ENCODE peak calls at places on chromosome 17, in five cellular contexts. H is H9, R is H1, Z is neuronal stem cell, S is trophoblast cell. C is an unnamed sample.

GRCh38 chr17:42436401-42436800 is 13.3 kb upstream of the CAVIN1 start:
- DNase-seq in H (no peak), R (no peak), Z (no peak), S (peak; percentile 22), C (peak; percentile 97)

GRCh38 chr17:9981344-9981915 is 76.4 kb upstream of the RCVRN start:
- DNase-seq in H (no peak), R (no peak), Z (no peak), S (no peak), C (no peak)

GRCh38 chr17:41678907-41679739 is 9.6 kb upstream of the EIF1 start:
- DNase-seq in H (no peak), R (no peak), Z (no peak), S (peak; percentile 44), C (peak; percentile 82)

GRCh38 chr17:43669971-43670644 is 8.4 kb upstream of the MEOX1 start:
- DNase-seq in H (peak; percentile 67), R (no peak), Z (no peak), S (no peak), C (no peak)

GRCh38 chr17:7440823-7441174 is 1.5 kb downstream of the FGF11 start:
- DNase-seq in H (peak; percentile 79), R (no peak), Z (no peak), S (no peak), C (peak; percentile 41)

GRCh38 chr17:8572767-8573166 is 57.8 kb downstream of the MYH10 start:
- DNase-seq in H (no peak), R (no peak), Z (no peak), S (peak; percentile 26), C (peak; percentile 13)

GRCh38 chr17:63841350-63842172 is 924 bp downstream of the SMARCD2 start:
- DNase-seq in H (no peak), R (no peak), Z (peak; percentile 31), S (peak; percentile 59), C (peak; percentile 71)

GRCh38 chr17:50060951-50061712 is 5.2 kb downstream of the ITGA3 start:
- DNase-seq in H (no peak), R (no peak), Z (no peak), S (no peak), C (peak; percentile 61)

GRCh38 chr17:18248300-18248731 is 10.2 kb downstream of the FLII start:
- DNase-seq in H (peak; percentile 86), R (no peak), Z (no peak), S (peak; percentile 83), C (peak; percentile 76)

GRCh38 chr17:8846768-8847211 is 20.7 kb downstream of the PIK3R6 start:
- DNase-seq in H (peak; percentile 75), R (no peak), Z (peak; percentile 27), S (peak; percentile 32), C (peak; percentile 20)

GRCh38 chr17:79826210-79826680 is 13.0 kb downstream of the CBX4 start:
- DNase-seq in H (no peak), R (no peak), Z (no peak), S (no peak), C (no peak)

GRCh38 chr17:13597723-13598347 is 3.9 kb downstream of the HS3ST3A1 start:
- DNase-seq in H (no peak), R (no peak), Z (no peak), S (peak; percentile 65), C (peak; percentile 65)

GRCh38 chr17:14372905-14373559 is 72.2 kb downstream of the HS3ST3B1 start:
- DNase-seq in H (no peak), R (no peak), Z (peak; percentile 30), S (no peak), C (peak; percentile 12)

GRCh38 chr17:59699218-59699617 is 8.0 kb downstream of the PTRH2 start:
- DNase-seq in H (no peak), R (no peak), Z (no peak), S (no peak), C (no peak)

GRCh38 chr17:76371656-76372628 is 12.5 kb upstream of the SPHK1 start:
- DNase-seq in H (no peak), R (no peak), Z (no peak), S (peak; percentile 89), C (peak; percentile 70)

GRCh38 chr17:83136156-83136555 is 56.7 kb downstream of the METRNL start:
- DNase-seq in H (peak; percentile 57), R (no peak), Z (no peak), S (no peak), C (no peak)

GRCh38 chr17:42979511-42980273 is at the start of gene PTGES3L:
- DNase-seq in H (peak; percentile 84), R (no peak), Z (no peak), S (peak; percentile 77), C (peak; percentile 81)

GRCh38 chr17:17053446-17054379 is 11.5 kb downstream of the MPRIP start:
- DNase-seq in H (peak; percentile 25), R (no peak), Z (no peak), S (no peak), C (no peak)

GRCh38 chr17:41500131-41500911 is 5.1 kb downstream of the KRT13 start:
- DNase-seq in H (peak; percentile 62), R (no peak), Z (no peak), S (peak; percentile 44), C (peak; percentile 38)

GRCh38 chr17:38918129-38918913 is 7.1 kb upstream of the LASP1NB start:
- DNase-seq in H (peak; percentile 77), R (no peak), Z (no peak), S (peak; percentile 88), C (no peak)

DNA sequence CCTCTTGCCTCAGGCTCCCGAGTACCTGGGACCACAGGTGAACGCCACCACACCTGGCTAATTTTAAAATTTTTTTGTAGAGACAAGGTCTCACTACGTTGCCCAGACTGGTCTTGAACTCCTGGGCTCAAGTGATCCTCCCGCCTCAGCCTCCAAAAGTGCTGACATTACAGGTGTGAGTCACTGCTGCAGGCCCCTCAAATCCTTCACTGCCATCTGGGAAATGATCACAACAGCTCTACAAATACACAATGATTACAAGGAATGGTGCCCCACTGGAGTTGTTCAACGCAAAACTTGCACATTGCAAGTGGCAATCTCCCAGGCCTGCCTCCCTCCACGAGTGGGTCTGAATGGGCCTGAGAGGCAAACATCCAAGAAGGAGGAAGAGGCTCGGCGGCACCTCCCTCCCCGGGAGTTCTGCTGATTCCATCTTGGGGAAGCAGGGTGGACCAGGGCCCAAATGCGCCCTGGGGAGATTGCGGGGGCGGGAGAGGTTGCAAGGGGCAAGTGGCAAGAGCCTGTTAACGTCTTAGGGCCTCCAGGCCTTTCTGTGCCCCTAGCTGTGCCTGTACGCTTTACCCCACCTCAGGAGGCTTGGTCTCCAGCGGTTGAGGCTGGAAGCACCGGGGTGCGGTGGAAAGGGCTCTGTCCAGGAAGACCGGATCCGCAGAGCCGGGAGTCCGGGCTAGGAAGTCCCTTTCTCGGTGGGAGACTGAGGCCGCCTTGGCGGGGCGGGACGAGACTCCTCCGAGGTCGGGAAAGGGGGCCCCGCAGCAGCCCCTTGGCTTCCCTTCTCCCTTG is 656 bp upstream of the IGFBP4 start:
- DNase-seq in H (peak; percentile 67), R (no peak), Z (no peak), S (peak; percentile 3), C (peak; percentile 69)
- H3K4ac ChIP-seq in H (no peak overlapping the region), R (peak overlapping the region; percentile 48), Z (peak overlapping the region; percentile 58), S (peak overlapping the region; percentile 9), C (peak overlapping the region; percentile 36)

GRCh38 chr17:66301418-66301863 is 972 bp upstream of the PRKCA start:
- DNase-seq in H (no peak), R (no peak), Z (no peak), S (peak; percentile 25), C (no peak)
- H2BK12ac ChIP-seq in H (no peak overlapping the region), R (no peak overlapping the region), Z (no peak overlapping the region), S (no peak overlapping the region), C (no peak overlapping the region)

GRCh38 chr17:2723505-2723996 is 12.0 kb upstream of the CLUH start:
- DNase-seq in H (peak; percentile 92), R (peak; percentile 38), Z (no peak), S (peak; percentile 34), C (no peak)
- H3K18ac ChIP-seq in H (no peak overlapping the region), R (peak overlapping the region; percentile 90), Z (peak overlapping the region; percentile 84), S (no peak overlapping the region), C (no peak overlapping the region)

GRCh38 chr17:80976718-80977117 is 14.9 kb upstream of the CHMP6 start:
- DNase-seq in H (no peak), R (no peak), Z (no peak), S (no peak), C (no peak)

GRCh38 chr17:80979547-80980378 is 11.9 kb upstream of the CHMP6 start:
- DNase-seq in H (no peak), R (no peak), Z (no peak), S (no peak), C (no peak)

GRCh38 chr17:80977172-80977571 is 14.5 kb upstream of the CHMP6 start:
- DNase-seq in H (no peak), R (no peak), Z (no peak), S (peak; percentile 26), C (no peak)

GRCh38 chr17:80980397-80981061 is 11.1 kb upstream of the CHMP6 start:
- DNase-seq in H (no peak), R (no peak), Z (no peak), S (no peak), C (peak; percentile 46)

DNA sequence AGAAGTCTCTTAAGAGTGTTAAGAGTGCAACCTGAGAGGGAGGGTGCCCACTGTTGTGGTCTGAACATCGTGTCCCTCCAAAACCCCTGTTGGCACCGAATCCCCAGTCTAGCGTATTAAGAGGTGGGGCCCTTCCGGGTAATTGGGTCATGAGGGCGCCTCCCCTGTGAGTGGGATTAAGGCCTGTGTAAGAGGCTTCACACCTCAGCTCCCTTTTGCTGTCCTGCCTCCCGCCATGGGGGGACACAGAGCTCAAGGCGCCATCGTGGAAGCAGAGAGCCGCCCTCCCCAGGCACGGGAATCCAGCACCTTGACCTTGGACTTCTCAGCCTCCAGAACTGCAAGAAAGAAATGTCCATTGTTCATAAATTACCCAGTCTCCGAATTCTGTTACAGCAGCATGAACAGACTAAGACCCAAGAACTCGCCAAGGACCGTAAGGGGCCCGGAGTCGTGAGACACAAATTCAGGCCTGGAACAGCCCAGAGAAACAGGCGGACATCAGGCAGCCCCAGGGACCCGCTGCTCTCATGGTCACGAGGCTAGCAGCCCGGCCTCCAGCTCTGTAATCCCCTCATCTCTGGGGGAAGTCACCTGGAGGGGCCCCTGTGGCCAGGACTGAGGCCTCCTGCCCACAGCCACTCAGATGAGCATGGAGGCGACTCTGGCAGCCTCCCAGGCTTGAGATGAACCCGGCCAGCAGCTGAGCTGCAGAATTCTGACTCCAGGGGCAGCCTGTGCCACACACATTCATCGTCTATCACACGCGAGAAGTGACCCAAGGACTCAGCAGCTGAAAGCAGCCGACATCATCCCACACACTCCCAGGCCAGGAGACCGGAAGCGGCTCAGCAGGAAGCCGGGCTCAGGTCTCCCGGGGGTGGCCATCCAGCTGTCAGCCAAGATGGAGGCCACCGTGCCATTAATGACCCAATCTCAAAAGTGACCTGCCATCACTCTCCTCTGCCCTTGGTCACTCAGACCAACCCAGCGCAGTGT is 12.8 kb upstream of the CHMP6 start:
- DNase-seq in H (no peak), R (no peak), Z (no peak), S (no peak), C (no peak)
- H3K4ac ChIP-seq in H (no peak overlapping the region), R (no peak overlapping the region), Z (no peak overlapping the region), S (no peak overlapping the region), C (no peak overlapping the region)

DNA sequence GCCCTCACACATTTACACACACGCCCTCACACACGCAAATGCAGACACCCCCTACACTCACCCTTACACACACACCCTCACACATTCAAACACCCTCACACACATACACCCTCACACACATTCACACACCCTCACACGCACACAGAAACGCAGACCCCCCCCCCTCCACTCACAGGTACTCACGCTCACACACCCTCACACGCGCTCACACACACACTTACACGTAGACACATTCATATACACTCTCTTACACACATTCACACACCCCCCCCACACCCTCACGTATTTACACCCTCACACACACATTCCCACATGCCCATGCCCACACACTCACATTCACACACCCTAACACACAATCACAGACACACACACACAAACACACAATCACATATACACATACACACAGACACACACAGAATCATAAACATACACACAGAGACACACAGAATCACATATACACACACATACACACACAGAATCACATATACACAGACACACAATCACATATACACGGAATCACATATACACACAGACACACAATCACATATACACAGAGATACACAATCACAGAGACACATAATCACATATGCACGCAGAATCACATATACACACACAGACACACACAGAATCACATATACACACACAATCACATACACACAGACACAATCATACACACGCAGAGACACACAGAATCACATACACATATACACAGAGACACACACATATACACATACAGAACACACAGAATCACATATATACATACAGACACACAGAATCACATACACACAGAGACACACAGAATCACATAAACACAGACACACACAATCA is 250.1 kb upstream of the RPL38 start:
- DNase-seq in H (no peak), R (no peak), Z (no peak), S (no peak), C (no peak)
- H2BK12ac ChIP-seq in H (no peak overlapping the region), R (peak overlapping the region; percentile 68), Z (peak overlapping the region; percentile 25), S (no peak overlapping the region), C (no peak overlapping the region)